ENCODE peak calls at places on chromosome 14, in five cellular contexts. One of them, this sample, is unnamed.

GRCh38 chr14:64704743-64705405 is 650 bp downstream of the PLEKHG3 start:
- DNase-seq in cardiac fibroblast: no peak
- DNase-seq in choroid plexus epithelial cell: no peak
- DNase-seq in cardiac muscle cell: peak; percentile 58
- DNase-seq in CD8-positive, alpha-beta T cell: no peak
- DNase-seq in this sample: no peak

GRCh38 chr14:68970096-68970612 is 8.9 kb downstream of the ACTN1 start:
- DNase-seq in cardiac fibroblast: no peak
- DNase-seq in choroid plexus epithelial cell: no peak
- DNase-seq in cardiac muscle cell: no peak
- DNase-seq in CD8-positive, alpha-beta T cell: peak; percentile 64
- DNase-seq in this sample: no peak

GRCh38 chr14:65213316-65213715 is 111.0 kb upstream of the MAX start:
- DNase-seq in cardiac fibroblast: no peak
- DNase-seq in choroid plexus epithelial cell: peak; percentile 51
- DNase-seq in cardiac muscle cell: no peak
- DNase-seq in CD8-positive, alpha-beta T cell: no peak
- DNase-seq in this sample: no peak

GRCh38 chr14:34682787-34683321 is 31.5 kb downstream of the CFL2 start:
- DNase-seq in cardiac fibroblast: peak; percentile 23
- DNase-seq in choroid plexus epithelial cell: peak; percentile 48
- DNase-seq in cardiac muscle cell: no peak
- DNase-seq in CD8-positive, alpha-beta T cell: no peak
- DNase-seq in this sample: no peak

GRCh38 chr14:64705406-64706118 is 1.3 kb downstream of the PLEKHG3 start:
- DNase-seq in cardiac fibroblast: no peak
- DNase-seq in choroid plexus epithelial cell: no peak
- DNase-seq in cardiac muscle cell: no peak
- DNase-seq in CD8-positive, alpha-beta T cell: no peak
- DNase-seq in this sample: no peak

GRCh38 chr14:85088231-85088630 is 441.7 kb upstream of the FLRT2 start:
- DNase-seq in cardiac fibroblast: no peak
- DNase-seq in choroid plexus epithelial cell: peak; percentile 48
- DNase-seq in cardiac muscle cell: no peak
- DNase-seq in CD8-positive, alpha-beta T cell: no peak
- DNase-seq in this sample: no peak

GRCh38 chr14:99568567-99569560 is 35.1 kb downstream of the CCDC85C start:
- DNase-seq in cardiac fibroblast: peak; percentile 70
- DNase-seq in choroid plexus epithelial cell: peak; percentile 59
- DNase-seq in cardiac muscle cell: peak; percentile 91
- DNase-seq in CD8-positive, alpha-beta T cell: no peak
- DNase-seq in this sample: no peak

GRCh38 chr14:38074091-38074490 is 133.6 kb upstream of the SSTR1 start:
- DNase-seq in cardiac fibroblast: no peak
- DNase-seq in choroid plexus epithelial cell: no peak
- DNase-seq in cardiac muscle cell: no peak
- DNase-seq in CD8-positive, alpha-beta T cell: no peak
- DNase-seq in this sample: no peak

GRCh38 chr14:92880851-92881250 is 42.1 kb upstream of the CHGA start:
- DNase-seq in cardiac fibroblast: peak; percentile 62
- DNase-seq in choroid plexus epithelial cell: peak; percentile 58
- DNase-seq in cardiac muscle cell: peak; percentile 43
- DNase-seq in CD8-positive, alpha-beta T cell: no peak
- DNase-seq in this sample: no peak

GRCh38 chr14:69013943-69014782 is 35.1 kb upstream of the ACTN1 start:
- DNase-seq in cardiac fibroblast: peak; percentile 61
- DNase-seq in choroid plexus epithelial cell: peak; percentile 66
- DNase-seq in cardiac muscle cell: peak; percentile 79
- DNase-seq in CD8-positive, alpha-beta T cell: no peak
- DNase-seq in this sample: no peak

GRCh38 chr14:23177181-23177580 is 6.3 kb downstream of the SLC7A8 start:
- DNase-seq in cardiac fibroblast: no peak
- DNase-seq in choroid plexus epithelial cell: no peak
- DNase-seq in cardiac muscle cell: no peak
- DNase-seq in CD8-positive, alpha-beta T cell: no peak
- DNase-seq in this sample: peak; percentile 52

GRCh38 chr14:93207468-93208308 is 632 bp downstream of the UBR7 start:
- DNase-seq in cardiac fibroblast: peak; percentile 70
- DNase-seq in choroid plexus epithelial cell: peak; percentile 65
- DNase-seq in cardiac muscle cell: peak; percentile 69
- DNase-seq in CD8-positive, alpha-beta T cell: no peak
- DNase-seq in this sample: no peak

GRCh38 chr14:76040704-76041103 is 55.1 kb downstream of the IFT43 start:
- DNase-seq in cardiac fibroblast: no peak
- DNase-seq in choroid plexus epithelial cell: no peak
- DNase-seq in cardiac muscle cell: no peak
- DNase-seq in CD8-positive, alpha-beta T cell: no peak
- DNase-seq in this sample: no peak

GRCh38 chr14:76953196-76953945 is 75.1 kb downstream of the IRF2BPL start:
- DNase-seq in cardiac fibroblast: peak; percentile 78
- DNase-seq in choroid plexus epithelial cell: peak; percentile 86
- DNase-seq in cardiac muscle cell: no peak
- DNase-seq in CD8-positive, alpha-beta T cell: peak; percentile 27
- DNase-seq in this sample: no peak

GRCh38 chr14:22614240-22614799 is 16.2 kb downstream of the ABHD4 start:
- DNase-seq in cardiac fibroblast: peak; percentile 89
- DNase-seq in choroid plexus epithelial cell: peak; percentile 98
- DNase-seq in cardiac muscle cell: peak; percentile 65
- DNase-seq in CD8-positive, alpha-beta T cell: no peak
- DNase-seq in this sample: peak; percentile 98

GRCh38 chr14:30980980-30981379 is 44.5 kb upstream of the AP4S1 start:
- DNase-seq in cardiac fibroblast: no peak
- DNase-seq in choroid plexus epithelial cell: no peak
- DNase-seq in cardiac muscle cell: no peak
- DNase-seq in CD8-positive, alpha-beta T cell: no peak
- DNase-seq in this sample: no peak

GRCh38 chr14:61569783-61570182 is 125.5 kb upstream of the HIF1A start:
- DNase-seq in cardiac fibroblast: peak; percentile 91
- DNase-seq in choroid plexus epithelial cell: peak; percentile 75
- DNase-seq in cardiac muscle cell: no peak
- DNase-seq in CD8-positive, alpha-beta T cell: peak; percentile 59
- DNase-seq in this sample: peak; percentile 71

GRCh38 chr14:55267816-55268215 is 3.4 kb upstream of the FBXO34 start:
- DNase-seq in cardiac fibroblast: peak; percentile 34
- DNase-seq in choroid plexus epithelial cell: peak; percentile 55
- DNase-seq in cardiac muscle cell: peak; percentile 21
- DNase-seq in CD8-positive, alpha-beta T cell: no peak
- DNase-seq in this sample: peak; percentile 70

GRCh38 chr14:93042968-93043940 is 72.5 kb downstream of the ITPK1 start:
- DNase-seq in cardiac fibroblast: peak; percentile 90
- DNase-seq in choroid plexus epithelial cell: peak; percentile 67
- DNase-seq in cardiac muscle cell: no peak
- DNase-seq in CD8-positive, alpha-beta T cell: no peak
- DNase-seq in this sample: peak; percentile 92

GRCh38 chr14:35934499-35934898 is 108.4 kb downstream of the BRMS1L start:
- DNase-seq in cardiac fibroblast: no peak
- DNase-seq in choroid plexus epithelial cell: no peak
- DNase-seq in cardiac muscle cell: no peak
- DNase-seq in CD8-positive, alpha-beta T cell: no peak
- DNase-seq in this sample: no peak

GRCh38 chr14:35944847-35945246 is 118.7 kb downstream of the BRMS1L start:
- DNase-seq in cardiac fibroblast: peak; percentile 1
- DNase-seq in choroid plexus epithelial cell: no peak
- DNase-seq in cardiac muscle cell: no peak
- DNase-seq in CD8-positive, alpha-beta T cell: no peak
- DNase-seq in this sample: no peak

DNA sequence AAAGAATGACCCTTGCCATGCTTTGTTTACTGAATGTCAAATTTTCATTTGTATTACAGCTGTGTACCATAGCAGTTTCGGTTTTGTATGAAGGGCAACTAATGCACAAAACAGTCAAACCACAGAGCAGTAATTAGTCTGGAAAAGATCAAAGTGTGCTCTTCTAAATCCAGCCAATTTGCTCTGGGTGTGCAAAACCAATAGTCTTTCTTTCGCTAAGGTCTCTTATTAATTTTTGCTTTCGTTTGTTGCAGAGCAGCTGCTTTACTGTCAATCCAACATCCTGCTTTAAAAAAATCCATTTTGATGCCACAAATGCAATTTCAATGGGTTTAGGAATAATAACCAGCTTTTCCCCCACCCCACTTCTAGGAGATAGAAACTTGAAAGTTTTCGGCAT is 114.2 kb downstream of the BRMS1L start:
- DNase-seq in cardiac fibroblast: no peak
- DNase-seq in choroid plexus epithelial cell: no peak
- DNase-seq in cardiac muscle cell: no peak
- DNase-seq in CD8-positive, alpha-beta T cell: no peak
- DNase-seq in this sample: no peak
- H3K4me3 ChIP-seq in cardiac fibroblast: no peak overlapping the region
- H3K4me3 ChIP-seq in choroid plexus epithelial cell: no peak overlapping the region
- H3K4me3 ChIP-seq in cardiac muscle cell: no peak overlapping the region
- H3K4me3 ChIP-seq in CD8-positive, alpha-beta T cell: no peak overlapping the region
- H3K4me3 ChIP-seq in this sample: peak overlapping the region; percentile 16

GRCh38 chr14:106840258-106840657 is 1313.9 kb downstream of the TMEM121 start:
- DNase-seq in cardiac fibroblast: no peak
- DNase-seq in choroid plexus epithelial cell: no peak
- DNase-seq in cardiac muscle cell: no peak
- DNase-seq in CD8-positive, alpha-beta T cell: no peak
- DNase-seq in this sample: no peak
- TF ChIP-seq CTCF in cardiac fibroblast: no peak
- TF ChIP-seq CTCF in choroid plexus epithelial cell: no peak
- TF ChIP-seq CTCF in cardiac muscle cell: no peak
- TF ChIP-seq CTCF in CD8-positive, alpha-beta T cell: peak; percentile 27
- TF ChIP-seq CTCF in this sample: no peak

DNA sequence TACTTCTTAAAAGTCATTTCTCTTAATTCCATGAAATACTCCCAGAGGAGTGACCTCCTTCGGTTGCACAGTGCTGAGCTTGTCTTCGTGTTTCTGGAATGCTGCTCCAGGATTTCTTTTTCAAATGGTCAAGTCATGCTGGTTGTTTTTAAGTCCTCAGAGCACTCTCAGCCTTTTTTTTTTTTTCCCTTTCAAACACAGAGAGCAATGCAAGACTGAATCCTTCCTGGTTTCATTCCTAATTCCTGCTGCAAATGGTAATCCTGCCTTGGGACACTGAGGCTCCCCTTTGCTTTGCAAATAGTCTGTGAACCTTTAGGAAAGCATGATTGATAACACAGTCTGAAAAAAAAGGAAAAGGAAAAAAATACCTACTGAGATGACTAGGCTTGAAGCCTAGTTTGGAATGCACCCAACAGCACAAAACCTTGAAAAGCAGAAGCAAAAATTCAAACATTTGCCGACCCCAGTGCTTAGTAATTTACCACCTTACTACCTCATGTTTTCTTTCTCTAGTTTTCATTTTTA is 233.1 kb upstream of the DAAM1 start:
- DNase-seq in cardiac fibroblast: peak; percentile 68
- DNase-seq in choroid plexus epithelial cell: peak; percentile 55
- DNase-seq in cardiac muscle cell: no peak
- DNase-seq in CD8-positive, alpha-beta T cell: no peak
- DNase-seq in this sample: peak; percentile 39
- H3K4me3 ChIP-seq in cardiac fibroblast: no peak overlapping the region
- H3K4me3 ChIP-seq in choroid plexus epithelial cell: no peak overlapping the region
- H3K4me3 ChIP-seq in cardiac muscle cell: no peak overlapping the region
- H3K4me3 ChIP-seq in CD8-positive, alpha-beta T cell: no peak overlapping the region
- H3K4me3 ChIP-seq in this sample: no peak overlapping the region

DNA sequence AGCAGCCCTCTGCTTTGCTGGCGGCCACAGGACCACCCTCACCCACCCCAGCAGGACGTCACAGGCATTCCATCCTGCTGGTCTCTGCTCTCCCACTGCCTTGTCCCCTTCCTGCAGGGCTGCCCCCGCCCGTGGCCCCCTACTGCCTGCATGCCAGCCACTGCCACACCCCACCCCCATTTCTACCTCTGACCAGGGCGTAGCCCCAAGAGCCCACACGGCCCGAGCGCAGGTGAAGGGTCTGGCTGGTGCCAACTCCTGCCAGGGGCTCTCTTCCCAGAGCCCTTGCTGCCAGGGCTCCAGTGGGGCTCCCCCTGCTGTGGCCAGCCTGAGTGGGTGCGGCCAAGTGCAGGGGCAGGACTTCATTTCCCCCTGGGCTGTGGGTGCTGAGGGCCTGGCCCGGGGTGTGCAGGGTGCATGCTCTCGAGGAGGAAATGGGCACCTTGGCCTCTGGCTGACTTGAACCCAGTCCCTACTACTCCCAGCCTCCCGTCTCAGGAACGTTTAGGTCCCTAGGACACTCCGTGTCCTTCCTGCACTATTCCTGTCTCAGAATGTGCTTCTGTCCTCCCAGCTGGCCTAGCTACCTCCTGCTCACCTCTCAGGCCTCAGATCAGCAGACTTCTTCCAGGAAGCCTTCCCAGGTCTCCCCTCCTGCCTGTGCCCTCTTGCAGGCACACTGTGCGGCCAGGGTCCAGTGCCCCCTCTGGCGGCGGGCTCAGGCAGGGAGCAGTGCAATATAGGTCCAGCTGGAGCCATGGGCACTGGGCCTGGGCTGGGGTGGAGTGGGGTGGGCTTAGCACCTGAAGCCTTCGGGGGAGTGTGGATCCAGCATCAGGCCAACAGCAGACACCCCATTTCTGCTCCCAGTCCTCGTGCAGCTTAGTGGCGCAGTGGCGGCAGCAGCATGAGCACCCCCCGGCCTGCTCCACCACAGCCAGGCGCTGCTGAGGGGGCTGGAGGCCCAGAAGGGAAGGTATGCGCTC is 1.4 kb downstream of the LBHD2 start:
- DNase-seq in cardiac fibroblast: no peak
- DNase-seq in choroid plexus epithelial cell: no peak
- DNase-seq in cardiac muscle cell: no peak
- DNase-seq in CD8-positive, alpha-beta T cell: no peak
- DNase-seq in this sample: no peak
- TF ChIP-seq CTCF in cardiac fibroblast: peak; percentile 22
- TF ChIP-seq CTCF in choroid plexus epithelial cell: peak; percentile 40
- TF ChIP-seq CTCF in cardiac muscle cell: peak; percentile 36
- TF ChIP-seq CTCF in CD8-positive, alpha-beta T cell: no peak
- TF ChIP-seq CTCF in this sample: peak; percentile 42